ENCODE peak calls at places on chromosomes 7 and 10, in four cellular contexts. E, L, O and I are unnamed samples.

GRCh38 chr7:74575083-74575803 is 82.3 kb upstream of the GTF2I start:
- DNase-seq in E (no peak), L (peak; percentile 48), O (no peak), I (no peak)

GRCh38 chr7:131244259-131244852 is 83.3 kb upstream of the MKLN1 start:
- DNase-seq in E (no peak), L (no peak), O (peak; percentile 37), I (peak; percentile 53)

GRCh38 chr7:128076831-128077271 is 45.6 kb upstream of the LRRC4 start:
- DNase-seq in E (peak; percentile 10), L (peak; percentile 86), O (peak; percentile 71), I (no peak)

GRCh38 chr10:131199646-131200045 is 111.9 kb downstream of the TCERG1L start:
- DNase-seq in E (no peak), L (peak; percentile 10), O (no peak), I (no peak)

GRCh38 chr10:5071411-5072198 is 22.6 kb upstream of the AKR1C3 start:
- DNase-seq in E (no peak), L (peak; percentile 70), O (no peak), I (no peak)

GRCh38 chr10:87818505-87819273 is 663 bp upstream of the ATAD1 start:
- DNase-seq in E (no peak), L (peak; percentile 31), O (peak; percentile 51), I (no peak)

GRCh38 chr7:85630904-85631582 is 444.2 kb upstream of the SEMA3D start:
- DNase-seq in E (no peak), L (no peak), O (no peak), I (no peak)

GRCh38 chr7:99102809-99103690 is 40.9 kb downstream of the SMURF1 start:
- DNase-seq in E (no peak), L (no peak), O (no peak), I (no peak)

GRCh38 chr7:93350338-93350737 is 118.2 kb downstream of the VPS50 start:
- DNase-seq in E (no peak), L (no peak), O (no peak), I (no peak)

GRCh38 chr7:43764039-43764789 is 5.7 kb downstream of the BLVRA start:
- DNase-seq in E (no peak), L (peak; percentile 56), O (no peak), I (peak; percentile 91)

GRCh38 chr10:71260622-71261325 is 48.4 kb downstream of the UNC5B start:
- DNase-seq in E (peak; percentile 20), L (no peak), O (no peak), I (no peak)

GRCh38 chr10:125448596-125448995 is 234.4 kb downstream of the TEX36 start:
- DNase-seq in E (peak; percentile 1), L (no peak), O (peak; percentile 21), I (no peak)

GRCh38 chr7:108598153-108598552 is 28.5 kb downstream of the DNAJB9 start:
- DNase-seq in E (no peak), L (no peak), O (no peak), I (no peak)

GRCh38 chr7:108596560-108596959 is 26.9 kb downstream of the DNAJB9 start:
- DNase-seq in E (no peak), L (no peak), O (no peak), I (no peak)

GRCh38 chr7:108589874-108590273 is 20.2 kb downstream of the DNAJB9 start:
- DNase-seq in E (no peak), L (no peak), O (no peak), I (no peak)

DNA sequence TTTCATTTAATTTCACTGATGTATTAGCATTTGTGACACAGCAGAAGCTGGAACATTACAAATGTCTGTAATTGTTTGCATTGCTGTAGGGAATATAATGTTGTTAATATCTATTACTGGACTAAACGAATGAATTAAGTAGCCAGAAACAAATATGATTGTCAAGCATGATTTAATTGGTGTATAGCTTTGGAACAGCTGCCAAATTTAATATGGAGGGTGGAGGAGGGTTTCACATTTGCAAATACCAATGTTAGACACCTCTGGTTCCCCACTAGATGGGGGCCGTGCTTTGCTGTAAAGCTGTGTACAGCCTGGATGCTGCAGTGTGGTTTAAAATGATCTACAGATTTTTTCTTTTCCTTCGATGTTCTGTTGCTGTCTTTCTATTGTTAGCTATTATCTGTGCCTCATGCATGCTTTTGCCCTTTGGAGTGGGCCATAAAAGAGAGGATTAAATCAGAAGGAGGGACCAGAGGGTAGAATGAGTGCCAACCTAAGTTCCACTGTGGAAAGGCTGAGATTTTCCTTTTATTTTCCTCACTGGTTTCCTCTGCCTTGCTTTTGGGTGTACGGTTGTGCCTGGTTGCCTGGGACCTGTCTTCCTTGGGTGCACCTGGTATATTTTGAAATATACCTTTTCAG is 23.1 kb downstream of the DNAJB9 start:
- DNase-seq in E (no peak), L (no peak), O (peak; percentile 76), I (no peak)
- TF ChIP-seq CTCF in E (no peak), L (no peak), O (peak; percentile 48), I (no peak)

GRCh38 chr10:132309879-132310591 is 2.3 kb upstream of the STK32C start:
- DNase-seq in E (no peak), L (no peak), O (no peak), I (no peak)

GRCh38 chr10:132309466-132309865 is 1.7 kb upstream of the STK32C start:
- DNase-seq in E (no peak), L (no peak), O (no peak), I (no peak)

GRCh38 chr10:132313305-132313704 is 5.6 kb upstream of the STK32C start:
- DNase-seq in E (no peak), L (no peak), O (no peak), I (no peak)

GRCh38 chr10:132310701-132311337 is 3.1 kb upstream of the STK32C start:
- DNase-seq in E (no peak), L (no peak), O (no peak), I (no peak)

DNA sequence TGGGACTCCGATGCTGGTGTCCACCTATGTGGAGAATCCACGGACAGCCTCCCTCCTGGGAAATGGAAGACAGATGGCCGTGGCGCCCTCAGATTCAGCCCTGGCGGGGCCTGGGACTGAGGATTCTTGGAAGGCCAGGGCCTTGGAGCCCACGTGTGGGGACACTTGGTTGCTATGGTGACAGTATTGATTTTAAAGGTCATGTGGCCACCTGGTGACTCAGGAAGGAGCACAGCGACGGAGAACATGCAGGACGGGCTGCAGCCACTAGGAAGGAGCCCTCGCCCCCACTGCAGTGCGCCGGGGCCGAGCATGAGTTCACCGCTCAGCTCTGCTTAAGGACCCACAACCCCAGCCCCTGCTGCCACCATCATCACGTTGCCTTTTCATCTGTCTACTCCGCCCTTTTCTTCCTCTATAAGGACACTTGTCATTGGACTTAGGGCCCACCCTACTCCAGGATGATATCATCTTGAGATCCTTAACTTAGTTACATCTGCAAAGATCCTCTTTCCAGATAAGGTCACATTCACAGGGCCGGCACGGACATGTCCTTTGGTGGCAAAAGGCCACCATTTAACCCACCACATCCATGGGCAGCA is 3.7 kb upstream of the STK32C start:
- DNase-seq in E (no peak), L (no peak), O (no peak), I (no peak)
- TF ChIP-seq POLR2AphosphoS5 in E (no peak), L (no peak), O (no peak), I (no peak)

DNA sequence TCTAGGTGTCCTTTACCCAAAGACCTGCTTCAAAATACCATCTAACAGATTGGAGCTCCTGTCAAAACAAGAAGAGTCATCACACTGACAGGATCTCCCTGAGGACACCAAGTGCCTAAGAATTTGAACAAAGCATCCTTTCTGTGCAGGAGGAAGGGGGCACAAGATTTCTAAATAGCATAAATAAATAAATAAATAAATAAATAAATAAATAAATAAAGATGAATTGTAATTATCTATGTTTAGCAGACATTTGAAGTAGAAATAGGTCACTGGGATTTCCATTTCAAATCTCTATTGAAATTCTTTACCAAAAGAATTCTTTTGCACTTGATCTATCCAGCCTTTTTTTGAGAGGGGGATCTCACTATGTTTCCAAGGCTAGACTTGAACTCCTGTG is 65.3 kb downstream of the NPSR1 start:
- DNase-seq in E (no peak), L (no peak), O (no peak), I (no peak)
- TF ChIP-seq CTCF in E (no peak), L (no peak), O (no peak), I (no peak)

DNA sequence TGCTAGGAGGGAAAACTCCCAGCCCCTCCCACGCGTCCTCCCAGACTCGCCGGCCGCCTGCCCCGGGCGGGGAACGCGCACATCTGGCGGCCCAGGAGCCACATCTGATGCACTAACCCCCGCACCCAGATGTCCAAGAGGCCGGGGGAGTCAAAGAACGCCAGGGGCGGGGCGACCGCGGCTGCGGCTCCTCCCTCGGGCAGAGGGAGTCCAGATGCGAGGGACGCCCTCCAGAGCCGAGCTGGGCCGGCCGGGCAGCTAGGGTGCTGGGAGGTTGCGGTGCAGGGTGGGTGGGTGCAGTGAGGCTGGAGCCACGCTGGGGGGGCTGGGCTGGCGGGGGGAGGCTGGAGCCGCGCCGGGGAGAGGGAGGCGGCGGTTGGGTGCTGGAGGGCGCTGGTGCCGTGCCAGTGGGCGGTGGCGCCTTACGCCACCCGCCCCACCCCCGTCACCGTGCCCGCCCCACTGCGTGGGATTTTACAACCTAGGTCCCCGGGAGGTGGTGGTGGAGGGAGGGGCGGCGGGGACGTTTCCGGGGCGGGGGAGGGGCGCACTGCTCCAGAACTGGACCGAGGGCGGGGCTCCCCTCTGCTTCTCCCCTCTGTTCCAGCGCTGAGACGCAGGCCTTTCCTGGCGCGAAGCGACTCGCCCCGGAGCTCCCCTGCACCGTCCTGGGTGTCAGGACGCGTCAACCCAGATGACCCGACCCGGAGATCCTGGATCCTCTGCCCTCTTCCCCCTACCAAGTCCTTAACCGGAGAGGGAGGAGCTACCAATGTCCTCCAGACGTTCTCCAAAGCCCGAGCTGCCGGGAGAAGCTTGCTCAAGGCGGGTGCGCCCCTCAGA is 109.1 kb downstream of the REEP3 start:
- DNase-seq in E (peak; percentile 77), L (peak; percentile 91), O (peak; percentile 92), I (peak; percentile 96)
- TF ChIP-seq POLR2AphosphoS5 in E (peak; percentile 55), L (peak; percentile 77), O (peak; percentile 13), I (peak; percentile 68)

DNA sequence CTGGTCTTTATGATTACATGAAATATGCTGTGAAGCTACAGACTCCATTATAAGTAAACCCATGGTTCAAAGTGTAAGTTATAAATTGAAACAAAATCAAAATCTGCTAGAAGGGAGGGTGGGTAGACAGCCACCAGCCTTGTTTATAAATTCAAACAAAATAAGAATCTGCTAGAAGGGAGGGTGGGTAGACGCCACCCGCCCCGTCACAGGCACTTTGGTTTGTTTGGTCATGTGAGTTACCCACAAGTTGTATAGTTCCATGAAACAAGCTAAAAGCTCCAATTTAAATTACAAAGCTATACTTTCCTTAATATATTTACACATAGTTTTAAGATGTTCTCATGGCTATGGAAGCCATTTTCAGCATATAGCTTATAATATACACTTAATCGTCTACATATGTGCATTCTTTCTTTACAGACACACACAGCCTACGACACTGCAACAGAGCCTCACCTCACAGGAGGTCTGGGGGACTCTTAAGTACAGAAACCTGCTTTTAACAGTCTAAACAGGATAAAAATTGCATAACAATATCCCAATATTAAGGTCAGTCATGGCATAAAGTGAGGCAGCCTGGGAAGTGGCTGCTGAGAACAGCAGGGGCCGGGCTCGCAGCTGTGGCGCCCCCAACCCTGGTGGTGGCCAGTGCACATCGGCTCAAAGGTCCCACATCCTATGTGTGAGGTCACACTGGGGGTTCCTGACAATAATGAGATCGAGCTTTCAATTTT is 28.0 kb upstream of the NCAPG2 start:
- DNase-seq in E (no peak), L (no peak), O (peak; percentile 49), I (no peak)
- TF ChIP-seq CTCF in E (no peak), L (no peak), O (no peak), I (no peak)